ENCODE peak calls at places on chromosomes 7 and 10, in four cellular contexts. X is tibial nerve, J is fibroblast of pulmonary artery, P is brain microvascular endothelial cell. E is an unnamed sample.

GRCh38 chr7:122412886-122413285 is 108.3 kb upstream of the FEZF1 start:
- DNase-seq in P (peak; percentile 78), X (peak; percentile 16), J (peak; percentile 91), E (peak; percentile 1)

GRCh38 chr10:22253578-22253882 is 35.7 kb upstream of the EBLN1 start:
- DNase-seq in J (no peak), P (no peak), X (peak; percentile 31), E (no peak)

GRCh38 chr7:152076324-152076821 is 50.9 kb downstream of the GALNT11 start:
- DNase-seq in P (no peak), X (peak; percentile 22), J (peak; percentile 16), E (peak; percentile 15)

GRCh38 chr7:75599244-75599771 is 107.2 kb downstream of the SPDYE5 start:
- DNase-seq in X (no peak), P (no peak), J (no peak), E (no peak)

GRCh38 chr7:110337646-110338045 is 753.3 kb upstream of the LRRN3 start:
- DNase-seq in X (no peak), P (no peak), J (no peak), E (no peak)

GRCh38 chr7:2000801-2001321 is 231.9 kb downstream of the MAD1L1 start:
- DNase-seq in J (no peak), X (no peak), P (no peak), E (no peak)

GRCh38 chr7:38057829-38058228 is 120.2 kb upstream of the STARD3NL start:
- DNase-seq in P (no peak), X (no peak), J (no peak), E (no peak)

GRCh38 chr7:43135129-43135528 is 22.7 kb downstream of the HECW1 start:
- DNase-seq in X (no peak), J (no peak), P (no peak), E (no peak)

GRCh38 chr7:121081327-121081936 is 92.9 kb downstream of the CPED1 start:
- DNase-seq in X (peak; percentile 30), J (peak; percentile 87), P (peak; percentile 22), E (peak; percentile 87)

GRCh38 chr7:121080913-121081326 is 92.4 kb downstream of the CPED1 start:
- DNase-seq in X (no peak), P (no peak), J (no peak), E (no peak)

GRCh38 chr7:121078701-121079227 is 90.3 kb downstream of the CPED1 start:
- DNase-seq in X (no peak), J (no peak), P (no peak), E (no peak)

GRCh38 chr7:121080257-121080912 is 91.9 kb downstream of the CPED1 start:
- DNase-seq in J (no peak), X (no peak), P (no peak), E (no peak)

GRCh38 chr7:121079425-121080169 is 91.1 kb downstream of the CPED1 start:
- DNase-seq in P (peak; percentile 23), J (peak; percentile 53), X (no peak), E (no peak)
- TF ChIP-seq CTCF in P (peak; percentile 53), J (peak; percentile 37), X (no peak), E (peak; percentile 32)

DNA sequence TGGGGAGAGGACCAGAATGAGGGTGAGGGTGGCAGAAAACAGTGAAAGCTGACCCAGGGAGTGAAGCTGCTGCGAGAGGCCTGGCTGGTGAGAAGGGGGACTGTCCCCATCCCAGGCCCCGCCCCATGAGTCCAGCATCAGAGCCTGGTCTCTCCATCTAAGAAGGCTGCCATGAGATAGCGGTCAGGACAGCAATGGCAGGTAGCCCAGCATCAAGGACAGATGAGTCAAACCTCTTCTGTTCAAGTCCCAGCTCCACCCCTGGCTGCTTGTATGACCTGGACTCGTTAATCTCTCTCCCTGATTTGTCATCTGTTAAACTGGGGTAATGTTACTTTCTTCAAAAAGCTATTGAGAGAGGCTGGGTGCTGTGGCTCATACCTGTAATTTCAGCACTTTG is 22.2 kb downstream of the GPNMB start:
- DNase-seq in X (no peak), J (no peak), P (no peak), E (peak; percentile 20)
- H3K4me3 ChIP-seq in X (no peak overlapping the region), J (no peak overlapping the region), P (no peak overlapping the region), E (no peak overlapping the region)

DNA sequence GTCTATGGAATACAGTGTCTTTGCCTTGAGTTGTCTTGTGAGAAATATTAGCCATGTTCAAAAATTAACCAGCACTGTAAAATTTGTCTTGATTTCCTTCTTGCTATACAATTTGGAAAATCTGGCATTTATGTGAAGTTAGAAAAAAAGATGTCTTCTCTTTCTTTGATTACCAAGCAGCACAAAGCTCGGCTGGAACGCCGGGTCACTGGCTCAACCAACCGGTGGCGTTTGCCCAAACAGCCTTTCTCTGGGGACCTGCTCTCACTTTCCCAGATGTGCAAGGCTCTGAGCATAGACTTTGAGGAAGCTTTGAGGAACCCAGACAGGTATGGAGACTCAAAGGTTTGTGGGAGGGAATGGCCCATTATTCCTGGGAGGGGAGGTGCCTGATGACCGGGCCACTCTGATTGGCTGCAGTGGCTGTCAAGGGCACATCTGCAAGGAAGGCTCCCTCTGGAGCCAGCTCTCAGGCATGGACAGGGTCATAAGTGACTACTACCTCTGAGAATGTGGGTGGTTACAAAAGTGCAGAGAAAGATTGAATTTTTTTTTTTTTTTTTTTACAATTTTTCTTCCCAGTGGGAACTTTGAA is 5.6 kb downstream of the BTBD16 start:
- DNase-seq in X (no peak), J (peak; percentile 57), P (peak; percentile 65), E (peak; percentile 65)
- TF ChIP-seq CTCF in X (no peak), J (no peak), P (peak; percentile 31), E (no peak)

GRCh38 chr7:153887756-153888591 is 164.2 kb upstream of the DPP6 start:
- DNase-seq in J (no peak), P (no peak), X (no peak), E (no peak)
- H3K4me3 ChIP-seq in J (no peak overlapping the region), P (no peak overlapping the region), X (peak overlapping the region; percentile 37), E (no peak overlapping the region)

DNA sequence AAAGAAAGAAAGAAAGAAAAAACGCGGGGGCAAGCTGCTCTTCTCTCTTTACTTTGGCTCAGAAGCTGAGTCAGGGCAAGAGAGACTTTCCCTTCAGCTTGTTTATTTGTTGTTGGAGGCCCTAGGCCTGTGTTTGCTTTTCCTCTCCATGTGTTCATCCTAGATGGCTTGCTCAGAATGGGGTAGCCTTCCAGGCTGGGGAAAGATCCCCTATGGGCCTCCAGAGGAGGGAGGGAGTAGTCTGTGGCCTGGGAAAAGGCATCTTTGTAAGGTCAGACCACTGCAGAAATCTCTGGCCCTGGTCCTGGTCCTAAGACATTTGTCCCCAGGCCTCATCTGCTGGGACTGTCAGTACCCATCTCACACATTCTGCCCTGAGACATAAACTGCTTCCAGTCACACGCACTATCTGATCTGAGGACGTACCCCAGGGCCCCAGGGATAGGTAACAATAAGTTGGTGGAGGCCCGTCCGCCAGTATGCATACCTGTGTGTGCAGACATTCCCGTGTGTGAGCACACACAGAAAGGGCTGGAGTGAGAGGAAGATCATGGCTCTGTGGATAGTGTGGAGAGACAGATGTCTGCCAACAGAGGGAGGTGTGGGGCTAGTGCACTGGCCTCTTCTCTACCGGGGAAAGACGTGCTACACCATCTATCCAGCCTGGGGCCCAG is 4.9 kb upstream of the SCD start:
- DNase-seq in J (peak; percentile 74), X (no peak), P (peak; percentile 46), E (peak; percentile 46)
- TF ChIP-seq CTCF in J (peak; percentile 87), X (peak; percentile 72), P (peak; percentile 85), E (peak; percentile 80)

DNA sequence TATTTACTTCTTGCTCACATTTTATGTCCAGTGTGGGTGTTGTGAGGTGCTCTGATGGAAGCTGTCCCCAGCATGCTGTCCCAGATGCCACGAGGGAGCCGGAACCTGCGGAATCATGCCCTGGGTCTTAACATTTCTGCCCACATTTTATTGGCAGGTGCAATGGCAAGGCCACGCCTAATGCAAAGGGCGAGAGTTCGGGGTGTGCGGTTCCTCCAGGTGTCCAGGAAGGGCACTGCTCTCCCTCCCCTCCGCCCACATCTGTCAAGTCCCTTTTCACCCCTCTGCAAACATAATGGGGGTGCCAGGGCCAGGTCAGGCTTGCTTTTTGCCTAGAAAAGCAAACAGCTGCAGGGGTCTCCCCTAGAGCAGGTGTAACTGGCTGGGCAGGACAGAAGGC is 16.4 kb downstream of the PDAP1 start:
- DNase-seq in P (no peak), X (no peak), J (no peak), E (no peak)
- H3K4me3 ChIP-seq in P (no peak overlapping the region), X (peak overlapping the region; percentile 53), J (no peak overlapping the region), E (no peak overlapping the region)

GRCh38 chr7:139613971-139614411 is 90.5 kb downstream of the CLEC2L start:
- DNase-seq in X (no peak), P (no peak), J (no peak), E (no peak)
- TF ChIP-seq CTCF in X (no peak), P (no peak), J (no peak), E (no peak)

E was measured in foreskin fibroblast.